ENCODE peak calls at places on chromosomes 13 and 19, in five cellular contexts. One of them, this sample, is unnamed.

GRCh38 chr13:41458187-41458938 is 1.0 kb downstream of the RGCC start:
- DNase-seq in CD8-positive, alpha-beta T cell: peak
- DNase-seq in uterus: no peak
- DNase-seq in PC-3: peak
- DNase-seq in left lung: peak
- DNase-seq in this sample: no peak

GRCh38 chr19:33381101-33381500 is 7.6 kb downstream of the CEBPG start:
- DNase-seq in CD8-positive, alpha-beta T cell: no peak
- DNase-seq in uterus: no peak
- DNase-seq in PC-3: no peak
- DNase-seq in left lung: no peak
- DNase-seq in this sample: no peak

GRCh38 chr13:30377312-30377685 is 45.0 kb upstream of the UBE2L5 start:
- DNase-seq in CD8-positive, alpha-beta T cell: no peak
- DNase-seq in uterus: no peak
- DNase-seq in PC-3: peak
- DNase-seq in left lung: no peak
- DNase-seq in this sample: no peak

GRCh38 chr19:13262450-13262849 is 112.2 kb downstream of the IER2 start:
- DNase-seq in CD8-positive, alpha-beta T cell: no peak
- DNase-seq in uterus: peak
- DNase-seq in PC-3: peak
- DNase-seq in left lung: no peak
- DNase-seq in this sample: no peak

GRCh38 chr19:17488593-17489391 is 18.5 kb downstream of the SLC27A1 start:
- DNase-seq in CD8-positive, alpha-beta T cell: peak
- DNase-seq in uterus: peak
- DNase-seq in PC-3: peak
- DNase-seq in left lung: peak
- DNase-seq in this sample: no peak

GRCh38 chr13:44230736-44231135 is 142.9 kb upstream of the SERP2 start:
- DNase-seq in CD8-positive, alpha-beta T cell: no peak
- DNase-seq in uterus: no peak
- DNase-seq in PC-3: peak
- DNase-seq in left lung: no peak
- DNase-seq in this sample: no peak

GRCh38 chr13:75256922-75257321 is 225.0 kb downstream of the TBC1D4 start:
- DNase-seq in CD8-positive, alpha-beta T cell: no peak
- DNase-seq in uterus: no peak
- DNase-seq in PC-3: peak
- DNase-seq in left lung: no peak
- DNase-seq in this sample: no peak

GRCh38 chr13:106205871-106206270 is 329.6 kb downstream of the EFNB2 start:
- DNase-seq in CD8-positive, alpha-beta T cell: no peak
- DNase-seq in uterus: no peak
- DNase-seq in PC-3: no peak
- DNase-seq in left lung: no peak
- DNase-seq in this sample: no peak

GRCh38 chr19:11256189-11256588 is 6.1 kb downstream of the DOCK6 start:
- DNase-seq in CD8-positive, alpha-beta T cell: no peak
- DNase-seq in uterus: no peak
- DNase-seq in PC-3: no peak
- DNase-seq in left lung: no peak
- DNase-seq in this sample: no peak

GRCh38 chr19:51689751-51690358 is 3.3 kb upstream of the SPACA6 start:
- DNase-seq in CD8-positive, alpha-beta T cell: no peak
- DNase-seq in uterus: peak
- DNase-seq in PC-3: no peak
- DNase-seq in left lung: peak
- DNase-seq in this sample: peak

GRCh38 chr19:46350758-46351159 is 3.9 kb downstream of the PPP5C start:
- DNase-seq in CD8-positive, alpha-beta T cell: no peak
- DNase-seq in uterus: no peak
- DNase-seq in PC-3: no peak
- DNase-seq in left lung: no peak
- DNase-seq in this sample: no peak

GRCh38 chr19:28454083-28454482 is 758.9 kb downstream of the UQCRFS1 start:
- DNase-seq in CD8-positive, alpha-beta T cell: no peak
- DNase-seq in uterus: no peak
- DNase-seq in PC-3: no peak
- DNase-seq in left lung: no peak
- DNase-seq in this sample: no peak

GRCh38 chr19:37977992-37978391 is 71.0 kb downstream of the SIPA1L3 start:
- DNase-seq in CD8-positive, alpha-beta T cell: no peak
- DNase-seq in uterus: no peak
- DNase-seq in PC-3: no peak
- DNase-seq in left lung: no peak
- DNase-seq in this sample: no peak

GRCh38 chr19:28406237-28406596 is 806.7 kb downstream of the UQCRFS1 start:
- DNase-seq in CD8-positive, alpha-beta T cell: no peak
- DNase-seq in uterus: no peak
- DNase-seq in PC-3: no peak
- DNase-seq in left lung: no peak
- DNase-seq in this sample: no peak

GRCh38 chr13:42876270-42876714 is 94.9 kb downstream of the FAM216B start:
- DNase-seq in CD8-positive, alpha-beta T cell: no peak
- DNase-seq in uterus: no peak
- DNase-seq in PC-3: no peak
- DNase-seq in left lung: no peak
- DNase-seq in this sample: no peak
- H3K27ac ChIP-seq in CD8-positive, alpha-beta T cell: no peak
- H3K27ac ChIP-seq in uterus: no peak
- H3K27ac ChIP-seq in PC-3: peak
- H3K27ac ChIP-seq in left lung: no peak
- H3K27ac ChIP-seq in this sample: no peak

DNA sequence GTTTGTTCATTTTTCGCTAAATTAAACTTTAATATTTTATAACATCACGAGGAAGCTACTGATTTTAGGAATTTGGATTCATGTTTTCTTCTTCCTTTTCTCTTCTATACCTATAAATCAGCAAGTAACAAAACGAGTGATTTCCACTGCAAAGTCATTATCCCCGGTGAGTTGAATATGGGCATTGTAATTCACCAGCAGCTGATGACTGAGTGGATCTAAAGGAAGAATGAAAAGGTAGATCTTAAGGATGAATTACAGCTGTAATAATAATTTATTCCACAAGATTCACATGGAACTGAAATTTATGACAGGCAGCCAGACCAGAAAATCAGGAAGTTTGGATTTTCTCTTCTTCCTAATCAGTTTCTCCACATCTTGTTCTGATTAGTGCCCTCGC is 111.4 kb downstream of the GPC6 start:
- DNase-seq in CD8-positive, alpha-beta T cell: no peak
- DNase-seq in uterus: no peak
- DNase-seq in PC-3: no peak
- DNase-seq in left lung: no peak
- DNase-seq in this sample: no peak
- H3K27ac ChIP-seq in CD8-positive, alpha-beta T cell: no peak
- H3K27ac ChIP-seq in uterus: no peak
- H3K27ac ChIP-seq in PC-3: no peak
- H3K27ac ChIP-seq in left lung: no peak
- H3K27ac ChIP-seq in this sample: no peak

GRCh38 chr19:49340865-49341718 is 5.9 kb downstream of the CD37 start:
- DNase-seq in CD8-positive, alpha-beta T cell: no peak
- DNase-seq in uterus: no peak
- DNase-seq in PC-3: no peak
- DNase-seq in left lung: peak
- DNase-seq in this sample: no peak
- H3K27ac ChIP-seq in CD8-positive, alpha-beta T cell: no peak
- H3K27ac ChIP-seq in uterus: peak
- H3K27ac ChIP-seq in PC-3: no peak
- H3K27ac ChIP-seq in left lung: no peak
- H3K27ac ChIP-seq in this sample: peak

GRCh38 chr19:1183543-1184172 is 9.6 kb upstream of the SBNO2 start:
- DNase-seq in CD8-positive, alpha-beta T cell: no peak
- DNase-seq in uterus: no peak
- DNase-seq in PC-3: peak
- DNase-seq in left lung: peak
- DNase-seq in this sample: no peak

DNA sequence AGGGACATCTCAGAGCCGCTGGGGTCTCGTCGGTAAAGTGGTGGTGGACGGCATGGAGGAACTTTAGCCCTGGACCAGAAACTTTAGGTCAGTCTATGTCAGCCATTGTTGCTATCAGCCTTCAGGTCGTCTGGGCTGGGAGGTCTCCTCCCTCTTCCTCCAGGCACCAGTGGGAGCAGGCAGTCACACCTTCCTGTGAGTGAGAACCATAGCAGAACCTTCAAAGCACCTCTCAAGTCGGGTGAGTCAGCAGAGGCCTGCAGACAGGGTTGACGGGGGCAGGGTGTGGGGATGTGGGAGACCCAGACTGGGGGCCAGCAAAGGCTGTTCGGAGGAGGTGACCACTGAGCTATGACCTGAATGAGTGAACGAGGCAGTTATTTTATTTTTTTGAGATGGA is 15.4 kb upstream of the SBNO2 start:
- DNase-seq in CD8-positive, alpha-beta T cell: peak
- DNase-seq in uterus: no peak
- DNase-seq in PC-3: peak
- DNase-seq in left lung: no peak
- DNase-seq in this sample: no peak
- H3K27ac ChIP-seq in CD8-positive, alpha-beta T cell: no peak
- H3K27ac ChIP-seq in uterus: no peak
- H3K27ac ChIP-seq in PC-3: peak
- H3K27ac ChIP-seq in left lung: peak
- H3K27ac ChIP-seq in this sample: no peak